ENCODE peak calls at places on chromosomes 16 and 17, in six cellular contexts. One of them, this sample, is unnamed.

GRCh38 chr17:35684046-35684802 is 47.2 kb upstream of the RASL10B start:
- DNase-seq in prostate gland: no peak
- DNase-seq in left lung: no peak
- DNase-seq in Peyer's patch: no peak
- DNase-seq in DND-41: no peak
- DNase-seq in endothelial cell: no peak
- DNase-seq in this sample: peak; percentile 58

GRCh38 chr17:30922235-30922993 is 669 bp downstream of the ADAP2 start:
- DNase-seq in prostate gland: no peak
- DNase-seq in left lung: peak; percentile 35
- DNase-seq in Peyer's patch: no peak
- DNase-seq in DND-41: no peak
- DNase-seq in endothelial cell: peak; percentile 10
- DNase-seq in this sample: no peak

GRCh38 chr17:6797718-6798351 is 21.8 kb downstream of the FBXO39 start:
- DNase-seq in prostate gland: no peak
- DNase-seq in left lung: no peak
- DNase-seq in Peyer's patch: no peak
- DNase-seq in DND-41: no peak
- DNase-seq in endothelial cell: no peak
- DNase-seq in this sample: no peak

GRCh38 chr16:69823831-69824563 is 61.9 kb downstream of the WWP2 start:
- DNase-seq in prostate gland: no peak
- DNase-seq in left lung: no peak
- DNase-seq in Peyer's patch: peak; percentile 52
- DNase-seq in DND-41: no peak
- DNase-seq in endothelial cell: peak; percentile 9
- DNase-seq in this sample: peak; percentile 33

GRCh38 chr16:48350716-48351115 is 34.5 kb downstream of the SIAH1 start:
- DNase-seq in prostate gland: no peak
- DNase-seq in left lung: no peak
- DNase-seq in Peyer's patch: no peak
- DNase-seq in DND-41: no peak
- DNase-seq in endothelial cell: no peak
- DNase-seq in this sample: no peak

GRCh38 chr17:13491916-13492315 is 109.8 kb downstream of the HS3ST3A1 start:
- DNase-seq in prostate gland: no peak
- DNase-seq in left lung: no peak
- DNase-seq in Peyer's patch: no peak
- DNase-seq in DND-41: no peak
- DNase-seq in endothelial cell: no peak
- DNase-seq in this sample: no peak

GRCh38 chr17:83010323-83011200 is 68.8 kb upstream of the METRNL start:
- DNase-seq in prostate gland: no peak
- DNase-seq in left lung: peak; percentile 72
- DNase-seq in Peyer's patch: no peak
- DNase-seq in DND-41: no peak
- DNase-seq in endothelial cell: no peak
- DNase-seq in this sample: no peak

GRCh38 chr16:86568677-86569623 is 2.3 kb downstream of the FOXC2 start:
- DNase-seq in prostate gland: no peak
- DNase-seq in left lung: no peak
- DNase-seq in Peyer's patch: no peak
- DNase-seq in DND-41: no peak
- DNase-seq in endothelial cell: no peak
- DNase-seq in this sample: peak; percentile 18

GRCh38 chr17:35086931-35087573 is 23.5 kb upstream of the RFFL start:
- DNase-seq in prostate gland: no peak
- DNase-seq in left lung: no peak
- DNase-seq in Peyer's patch: no peak
- DNase-seq in DND-41: no peak
- DNase-seq in endothelial cell: no peak
- DNase-seq in this sample: no peak

GRCh38 chr16:82987767-82988166 is 361.0 kb downstream of the CDH13 start:
- DNase-seq in prostate gland: no peak
- DNase-seq in left lung: no peak
- DNase-seq in Peyer's patch: no peak
- DNase-seq in DND-41: no peak
- DNase-seq in endothelial cell: no peak
- DNase-seq in this sample: peak; percentile 56

GRCh38 chr17:57215317-57215716 is 41.0 kb upstream of the MSI2 start:
- DNase-seq in prostate gland: peak; percentile 71
- DNase-seq in left lung: no peak
- DNase-seq in Peyer's patch: no peak
- DNase-seq in DND-41: no peak
- DNase-seq in endothelial cell: no peak
- DNase-seq in this sample: peak; percentile 20

GRCh38 chr17:48646183-48647102 is 20.3 kb upstream of the HOXB9 start:
- DNase-seq in prostate gland: no peak
- DNase-seq in left lung: no peak
- DNase-seq in Peyer's patch: no peak
- DNase-seq in DND-41: no peak
- DNase-seq in endothelial cell: no peak
- DNase-seq in this sample: no peak

GRCh38 chr16:3879258-3879886 is 1.1 kb downstream of the CREBBP start:
- DNase-seq in prostate gland: peak; percentile 14
- DNase-seq in left lung: peak; percentile 48
- DNase-seq in Peyer's patch: no peak
- DNase-seq in DND-41: no peak
- DNase-seq in endothelial cell: peak; percentile 25
- DNase-seq in this sample: peak; percentile 27

GRCh38 chr17:45431531-45432404 is 902 bp downstream of the ARHGAP27 start:
- DNase-seq in prostate gland: peak; percentile 91
- DNase-seq in left lung: peak; percentile 92
- DNase-seq in Peyer's patch: peak; percentile 89
- DNase-seq in DND-41: no peak
- DNase-seq in endothelial cell: peak; percentile 80
- DNase-seq in this sample: peak; percentile 53

GRCh38 chr17:76241776-76242175 is 1.5 kb upstream of the RNF157 start:
- DNase-seq in prostate gland: no peak
- DNase-seq in left lung: no peak
- DNase-seq in Peyer's patch: no peak
- DNase-seq in DND-41: no peak
- DNase-seq in endothelial cell: no peak
- DNase-seq in this sample: no peak

GRCh38 chr16:505479-506245 is 21.9 kb upstream of the CAPN15 start:
- DNase-seq in prostate gland: no peak
- DNase-seq in left lung: no peak
- DNase-seq in Peyer's patch: no peak
- DNase-seq in DND-41: no peak
- DNase-seq in endothelial cell: no peak
- DNase-seq in this sample: no peak

GRCh38 chr17:58989629-58990028 is 117.1 kb downstream of the TRIM37 start:
- DNase-seq in prostate gland: no peak
- DNase-seq in left lung: no peak
- DNase-seq in Peyer's patch: no peak
- DNase-seq in DND-41: no peak
- DNase-seq in endothelial cell: no peak
- DNase-seq in this sample: no peak

GRCh38 chr17:77959926-77960521 is 1.5 kb downstream of the TNRC6C start:
- DNase-seq in prostate gland: no peak
- DNase-seq in left lung: no peak
- DNase-seq in Peyer's patch: no peak
- DNase-seq in DND-41: peak; percentile 44
- DNase-seq in endothelial cell: no peak
- DNase-seq in this sample: peak; percentile 29

GRCh38 chr17:14926526-14927122 is 338.5 kb downstream of the PMP22 start:
- DNase-seq in prostate gland: peak; percentile 62
- DNase-seq in left lung: no peak
- DNase-seq in Peyer's patch: peak; percentile 25
- DNase-seq in DND-41: peak; percentile 65
- DNase-seq in endothelial cell: peak; percentile 62
- DNase-seq in this sample: peak; percentile 84

GRCh38 chr17:75595919-75596310 is 8.3 kb downstream of the MYO15B start:
- DNase-seq in prostate gland: no peak
- DNase-seq in left lung: no peak
- DNase-seq in Peyer's patch: no peak
- DNase-seq in DND-41: no peak
- DNase-seq in endothelial cell: no peak
- DNase-seq in this sample: no peak

GRCh38 chr17:35778641-35779196 is 16.7 kb downstream of the MMP28 start:
- DNase-seq in prostate gland: no peak
- DNase-seq in left lung: no peak
- DNase-seq in Peyer's patch: no peak
- DNase-seq in DND-41: no peak
- DNase-seq in endothelial cell: no peak
- DNase-seq in this sample: no peak

GRCh38 chr17:58576679-58577367 is 62.4 kb upstream of the MTMR4 start:
- DNase-seq in prostate gland: no peak
- DNase-seq in left lung: no peak
- DNase-seq in Peyer's patch: no peak
- DNase-seq in DND-41: no peak
- DNase-seq in endothelial cell: no peak
- DNase-seq in this sample: no peak

GRCh38 chr16:11133344-11133921 is 122.6 kb downstream of the SOCS1 start:
- DNase-seq in prostate gland: peak; percentile 79
- DNase-seq in left lung: peak; percentile 85
- DNase-seq in Peyer's patch: peak; percentile 37
- DNase-seq in DND-41: no peak
- DNase-seq in endothelial cell: no peak
- DNase-seq in this sample: peak; percentile 97

GRCh38 chr17:59406808-59407381 is 75.4 kb downstream of the YPEL2 start:
- DNase-seq in prostate gland: no peak
- DNase-seq in left lung: no peak
- DNase-seq in Peyer's patch: no peak
- DNase-seq in DND-41: no peak
- DNase-seq in endothelial cell: no peak
- DNase-seq in this sample: peak; percentile 52

GRCh38 chr17:39755550-39756375 is 18.0 kb downstream of the GRB7 start:
- DNase-seq in prostate gland: no peak
- DNase-seq in left lung: no peak
- DNase-seq in Peyer's patch: peak; percentile 80
- DNase-seq in DND-41: peak; percentile 84
- DNase-seq in endothelial cell: no peak
- DNase-seq in this sample: no peak

GRCh38 chr16:47978491-47979490 is 177.0 kb downstream of the ABCC12 start:
- DNase-seq in prostate gland: no peak
- DNase-seq in left lung: no peak
- DNase-seq in Peyer's patch: no peak
- DNase-seq in DND-41: no peak
- DNase-seq in endothelial cell: no peak
- DNase-seq in this sample: no peak

GRCh38 chr16:8572919-8573724 is 17.2 kb downstream of the TMEM114 start:
- DNase-seq in prostate gland: no peak
- DNase-seq in left lung: no peak
- DNase-seq in Peyer's patch: no peak
- DNase-seq in DND-41: peak; percentile 47
- DNase-seq in endothelial cell: peak; percentile 36
- DNase-seq in this sample: peak; percentile 75

GRCh38 chr16:56938664-56939513 is 6.9 kb downstream of the HERPUD1 start:
- DNase-seq in prostate gland: no peak
- DNase-seq in left lung: no peak
- DNase-seq in Peyer's patch: peak; percentile 60
- DNase-seq in DND-41: no peak
- DNase-seq in endothelial cell: no peak
- DNase-seq in this sample: no peak

GRCh38 chr16:56941092-56941491 is 9.2 kb downstream of the HERPUD1 start:
- DNase-seq in prostate gland: no peak
- DNase-seq in left lung: no peak
- DNase-seq in Peyer's patch: no peak
- DNase-seq in DND-41: no peak
- DNase-seq in endothelial cell: no peak
- DNase-seq in this sample: no peak

GRCh38 chr16:56941856-56942331 is 10.0 kb downstream of the HERPUD1 start:
- DNase-seq in prostate gland: no peak
- DNase-seq in left lung: no peak
- DNase-seq in Peyer's patch: no peak
- DNase-seq in DND-41: no peak
- DNase-seq in endothelial cell: no peak
- DNase-seq in this sample: no peak

GRCh38 chr16:56936950-56937349 is 5.0 kb downstream of the HERPUD1 start:
- DNase-seq in prostate gland: no peak
- DNase-seq in left lung: no peak
- DNase-seq in Peyer's patch: no peak
- DNase-seq in DND-41: no peak
- DNase-seq in endothelial cell: no peak
- DNase-seq in this sample: no peak

GRCh38 chr16:56939801-56940200 is 7.9 kb downstream of the HERPUD1 start:
- DNase-seq in prostate gland: no peak
- DNase-seq in left lung: no peak
- DNase-seq in Peyer's patch: no peak
- DNase-seq in DND-41: no peak
- DNase-seq in endothelial cell: no peak
- DNase-seq in this sample: no peak
- TF ChIP-seq CTCF in prostate gland: no peak
- TF ChIP-seq CTCF in left lung: no peak
- TF ChIP-seq CTCF in Peyer's patch: no peak
- TF ChIP-seq CTCF in DND-41: no peak
- TF ChIP-seq CTCF in endothelial cell: no peak
- TF ChIP-seq CTCF in this sample: no peak

GRCh38 chr16:67666032-67666537 is 465 bp downstream of the ENKD1 start:
- DNase-seq in prostate gland: no peak
- DNase-seq in left lung: no peak
- DNase-seq in Peyer's patch: no peak
- DNase-seq in DND-41: no peak
- DNase-seq in endothelial cell: peak; percentile 49
- DNase-seq in this sample: peak; percentile 50
- TF ChIP-seq CTCF in prostate gland: no peak
- TF ChIP-seq CTCF in left lung: no peak
- TF ChIP-seq CTCF in Peyer's patch: no peak
- TF ChIP-seq CTCF in DND-41: no peak
- TF ChIP-seq CTCF in endothelial cell: no peak
- TF ChIP-seq CTCF in this sample: no peak

GRCh38 chr16:74718741-74719610 is 18.3 kb upstream of the MLKL start:
- DNase-seq in prostate gland: no peak
- DNase-seq in left lung: no peak
- DNase-seq in Peyer's patch: no peak
- DNase-seq in DND-41: no peak
- DNase-seq in endothelial cell: no peak
- DNase-seq in this sample: no peak
- TF ChIP-seq CTCF in prostate gland: no peak
- TF ChIP-seq CTCF in left lung: no peak
- TF ChIP-seq CTCF in Peyer's patch: no peak
- TF ChIP-seq CTCF in DND-41: peak; percentile 31
- TF ChIP-seq CTCF in endothelial cell: no peak
- TF ChIP-seq CTCF in this sample: no peak

DNA sequence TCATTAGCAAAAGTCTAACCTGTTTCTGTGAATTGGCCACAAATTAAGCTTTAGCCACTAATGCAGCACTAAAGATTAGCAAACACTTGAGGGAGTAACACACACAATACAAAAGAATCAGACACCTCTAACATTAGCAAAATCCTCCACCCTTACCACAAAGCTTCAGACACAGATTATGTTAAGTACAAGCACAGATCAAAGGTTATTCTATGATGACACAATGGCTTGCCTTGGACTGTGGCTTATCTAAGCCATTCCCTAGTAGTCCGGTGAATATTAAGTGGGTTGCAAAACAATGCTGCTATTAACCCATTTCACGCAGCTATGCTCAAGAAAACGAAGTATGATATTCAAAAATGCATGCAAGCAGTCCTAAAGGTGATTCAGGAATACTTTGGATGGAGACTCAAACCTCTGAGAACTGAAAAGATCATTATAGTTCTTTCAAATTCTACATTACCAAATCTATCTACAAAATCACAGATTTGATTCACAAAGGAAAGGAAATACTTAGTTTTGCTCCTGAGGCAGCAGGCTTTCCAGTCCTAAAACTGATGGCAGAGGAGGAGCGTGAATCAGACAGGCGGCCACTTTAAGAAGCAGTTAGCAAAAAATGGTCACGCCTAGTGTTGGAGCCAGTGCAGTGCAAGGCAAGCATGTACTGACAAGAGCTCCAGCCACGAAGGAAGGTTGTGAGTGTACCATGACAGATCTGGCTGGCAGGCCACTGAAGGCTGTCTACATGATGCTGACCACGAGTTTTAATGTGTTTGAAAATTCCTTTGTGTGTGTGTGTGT is 67.2 kb downstream of the PARN start:
- DNase-seq in prostate gland: peak; percentile 32
- DNase-seq in left lung: no peak
- DNase-seq in Peyer's patch: no peak
- DNase-seq in DND-41: no peak
- DNase-seq in endothelial cell: no peak
- DNase-seq in this sample: peak; percentile 56
- TF ChIP-seq CTCF in prostate gland: no peak
- TF ChIP-seq CTCF in left lung: no peak
- TF ChIP-seq CTCF in Peyer's patch: peak; percentile 58
- TF ChIP-seq CTCF in DND-41: no peak
- TF ChIP-seq CTCF in endothelial cell: no peak
- TF ChIP-seq CTCF in this sample: peak; percentile 9

This sample was measured in cardiac fibroblast.